ENCODE peak calls at places on chromosomes 11 and 22, in five cellular contexts. K is OCI-LY7; L is skeletal muscle cell; A is activated CD8-positive, alpha-beta memory T cell treated with anti-CD3 and anti-CD28 coated beads, Interleukin-2, amount 10 ng/mL, durations not matched to agents 7 days and 5 days; T is kidney glomerular epithelial cell. G is an unnamed sample.
A peak's percentile ranks its signal among the peaks of the same experiment; 100 is the strongest.

GRCh38 chr11:58133329-58134076 is 8.2 kb upstream of the OR9I1 start:
- DNase-seq in T (no peak), A (no peak), L (no peak), K (no peak), G (no peak)

GRCh38 chr22:45903355-45904149 is 73.4 kb downstream of the WNT7B start:
- DNase-seq in L (peak; percentile 14), A (no peak), T (peak; percentile 51), K (no peak), G (no peak)

GRCh38 chr11:72225411-72225951 is 914 bp downstream of the INPPL1 start:
- DNase-seq in A (peak; percentile 75), L (no peak), T (no peak), K (peak; percentile 43), G (no peak)

GRCh38 chr22:47990486-47990885 is 1228.0 kb downstream of the TBC1D22A start:
- DNase-seq in T (no peak), K (no peak), L (no peak), A (no peak), G (no peak)

GRCh38 chr11:122852071-122852831 is 14.0 kb downstream of the CRTAM start:
- DNase-seq in L (peak; percentile 15), A (peak; percentile 71), K (no peak), T (no peak), G (no peak)

GRCh38 chr11:130979386-130979972 is 63.2 kb upstream of the SNX19 start:
- DNase-seq in K (peak; percentile 8), L (peak; percentile 14), A (no peak), T (no peak), G (no peak)

GRCh38 chr11:20544536-20545237 is 54.7 kb upstream of the SLC6A5 start:
- DNase-seq in L (no peak), A (no peak), T (no peak), K (no peak), G (no peak)

GRCh38 chr22:43477966-43478365 is 66.2 kb downstream of the MPPED1 start:
- DNase-seq in L (no peak), T (no peak), K (no peak), A (no peak), G (no peak)

GRCh38 chr11:69215784-69216415 is 60.2 kb downstream of the SMIM38 start:
- DNase-seq in A (peak; percentile 21), K (no peak), L (no peak), T (no peak), G (no peak)

GRCh38 chr11:73087730-73088129 is 54.4 kb downstream of the FCHSD2 start:
- DNase-seq in T (no peak), A (no peak), L (peak; percentile 3), K (no peak), G (no peak)

GRCh38 chr11:118911113-118911879 is 14.4 kb downstream of the BCL9L start:
- DNase-seq in A (no peak), L (no peak), K (no peak), T (peak; percentile 65), G (no peak)

GRCh38 chr22:46612341-46612903 is 7.8 kb upstream of the GRAMD4 start:
- DNase-seq in T (no peak), A (no peak), K (peak; percentile 55), L (no peak), G (no peak)

GRCh38 chr11:87286338-87286737 is 248.6 kb downstream of the TMEM135 start:
- DNase-seq in K (no peak), A (no peak), T (no peak), L (no peak), G (no peak)

GRCh38 chr11:1866226-1866625 is 13.3 kb downstream of the LSP1 start:
- DNase-seq in K (no peak), L (no peak), A (no peak), T (no peak), G (no peak)